ENCODE peak calls at places on chromosome 15, in nine cellular contexts. O is WTC11, S is GM13976, H is tibial nerve, D is cardiac muscle cell, Q is endothelial cell, F is mucosa of descending colon, X is upper lobe of right lung, Z is neural crest cell. P is an unnamed sample.

GRCh38 chr15:95459288-95459687 is 871.2 kb upstream of the NR2F2 start:
- DNase-seq in S (no peak), F (no peak), D (peak), O (no peak), X (no peak), Q (no peak), Z (no peak), H (no peak), P (no peak)

GRCh38 chr15:64092075-64092820 is 1.4 kb downstream of the CIAO2A start:
- DNase-seq in Z (no peak), Q (no peak), O (no peak), S (no peak), H (no peak), D (no peak), X (no peak), F (no peak), P (no peak)

GRCh38 chr15:64622410-64623260 is 152.8 kb downstream of the RBPMS2 start:
- DNase-seq in X (no peak), D (no peak), Q (no peak), O (no peak), F (no peak), H (no peak), S (peak), Z (no peak), P (peak)

GRCh38 chr15:48954538-48954937 is 9.2 kb downstream of the SHC4 start:
- DNase-seq in D (peak), H (no peak), X (no peak), Q (no peak), F (no peak), S (no peak), O (peak), Z (no peak), P (no peak)

GRCh38 chr15:68220489-68220888 is 9.0 kb downstream of the CLN6 start:
- DNase-seq in S (no peak), H (no peak), Q (no peak), Z (no peak), X (no peak), D (no peak), F (no peak), O (no peak), P (no peak)

GRCh38 chr15:100092034-100092433 is 249.7 kb downstream of the ADAMTS17 start:
- DNase-seq in O (no peak), H (no peak), X (no peak), Z (no peak), D (no peak), F (no peak), Q (no peak), S (no peak), P (no peak)

GRCh38 chr15:65993762-65994161 is 124.5 kb downstream of the RAB11A start:
- DNase-seq in H (no peak), O (no peak), Q (no peak), S (no peak), D (no peak), F (no peak), X (no peak), Z (no peak), P (no peak)

GRCh38 chr15:61796056-61796455 is 264.2 kb downstream of the VPS13C start:
- DNase-seq in Z (no peak), Q (no peak), X (no peak), H (no peak), F (no peak), S (no peak), D (peak), O (no peak), P (no peak)

GRCh38 chr15:48703544-48703943 is 58.0 kb upstream of the FBN1 start:
- DNase-seq in H (no peak), Z (no peak), D (no peak), F (no peak), O (no peak), X (no peak), Q (no peak), S (no peak), P (no peak)

GRCh38 chr15:77402740-77403379 is 17.0 kb downstream of the PEAK1 start:
- DNase-seq in Z (no peak), Q (no peak), X (no peak), D (peak), S (peak), H (no peak), O (no peak), F (no peak), P (peak)

GRCh38 chr15:100525894-100526512 is 2.7 kb downstream of the CERS3 start:
- DNase-seq in D (peak), H (no peak), F (peak), Z (no peak), O (no peak), S (no peak), X (no peak), Q (no peak), P (no peak)

GRCh38 chr15:63292241-63292640 is 14.8 kb downstream of the APH1B start:
- DNase-seq in X (no peak), S (no peak), O (no peak), F (no peak), H (no peak), Z (no peak), D (no peak), Q (no peak), P (no peak)

GRCh38 chr15:90915216-90915807 is 12.2 kb downstream of the MAN2A2 start:
- DNase-seq in F (no peak), Q (no peak), S (no peak), O (no peak), H (no peak), X (no peak), D (no peak), Z (no peak), P (no peak)

GRCh38 chr15:91855684-91856553 is 2.4 kb downstream of the SLCO3A1 start:
- DNase-seq in X (peak), H (no peak), D (no peak), F (peak), O (peak), Q (peak), Z (no peak), S (no peak), P (no peak)

GRCh38 chr15:91117375-91117774 is 17.3 kb downstream of the SV2B start:
- DNase-seq in Q (no peak), O (no peak), X (no peak), Z (no peak), D (no peak), H (no peak), F (no peak), S (no peak), P (no peak)

GRCh38 chr15:50042775-50043174 is 76.3 kb downstream of the ATP8B4 start:
- DNase-seq in D (no peak), Q (no peak), X (no peak), F (no peak), Z (no peak), S (no peak), H (no peak), O (no peak), P (no peak)

GRCh38 chr15:38530113-38530512 is 34.5 kb downstream of the RASGRP1 start:
- DNase-seq in Z (no peak), X (no peak), O (no peak), Q (no peak), H (no peak), D (no peak), F (no peak), S (no peak), P (no peak)

GRCh38 chr15:66865622-66866611 is 163.9 kb downstream of the SMAD6 start:
- DNase-seq in S (peak), F (no peak), H (no peak), X (no peak), Z (no peak), Q (no peak), O (no peak), D (no peak), P (peak)

GRCh38 chr15:71456362-71456761 is 341.1 kb downstream of the THSD4 start:
- DNase-seq in D (no peak), S (no peak), Z (no peak), O (no peak), X (no peak), H (no peak), Q (no peak), F (no peak), P (no peak)

GRCh38 chr15:25674948-25675347 is 188.2 kb downstream of the ATP10A start:
- DNase-seq in F (no peak), X (peak), Q (no peak), Z (no peak), H (peak), D (no peak), S (no peak), O (no peak), P (no peak)

GRCh38 chr15:64624242-64624641 is 151.1 kb downstream of the RBPMS2 start:
- DNase-seq in O (no peak), Q (no peak), X (no peak), Z (no peak), S (no peak), D (no peak), F (no peak), H (no peak), P (no peak)

GRCh38 chr15:100714034-100714748 is 111.8 kb downstream of the ASB7 start:
- DNase-seq in H (no peak), Q (no peak), F (no peak), S (no peak), X (no peak), D (no peak), Z (no peak), O (no peak), P (no peak)

GRCh38 chr15:91278956-91279355 is 178.9 kb downstream of the SV2B start:
- DNase-seq in X (no peak), Q (no peak), D (no peak), H (no peak), Z (no peak), S (no peak), O (no peak), F (no peak), P (no peak)

GRCh38 chr15:98174286-98174685 is 213.8 kb downstream of the ARRDC4 start:
- DNase-seq in Q (no peak), D (no peak), F (no peak), Z (no peak), S (no peak), X (no peak), H (no peak), O (no peak), P (no peak)

GRCh38 chr15:45594322-45594721 is 7.1 kb downstream of the BLOC1S6 start:
- DNase-seq in O (no peak), X (no peak), Z (no peak), F (no peak), D (no peak), Q (no peak), H (no peak), S (no peak), P (no peak)

GRCh38 chr15:73318463-73319351 is 50.1 kb downstream of the HCN4 start:
- DNase-seq in Q (peak), O (peak), D (peak), H (no peak), F (no peak), S (peak), Z (peak), X (peak), P (peak)

GRCh38 chr15:64877435-64877834 is 34.3 kb upstream of the ANKDD1A start:
- DNase-seq in S (no peak), Z (no peak), O (no peak), Q (no peak), D (peak), H (peak), X (peak), F (peak), P (no peak)

GRCh38 chr15:100727291-100727851 is 125.0 kb downstream of the ASB7 start:
- DNase-seq in D (peak), H (no peak), O (no peak), Q (no peak), X (no peak), Z (no peak), F (no peak), S (peak), P (no peak)

GRCh38 chr15:52872036-52872818 is 82.1 kb upstream of the ONECUT1 start:
- DNase-seq in Z (no peak), D (no peak), F (no peak), H (no peak), O (no peak), X (no peak), Q (no peak), S (no peak), P (no peak)

GRCh38 chr15:72199721-72200212 is 2.2 kb upstream of the GRAMD2A start:
- DNase-seq in Q (peak), Z (peak), H (peak), D (peak), F (peak), O (peak), X (peak), S (peak), P (peak)

DNA sequence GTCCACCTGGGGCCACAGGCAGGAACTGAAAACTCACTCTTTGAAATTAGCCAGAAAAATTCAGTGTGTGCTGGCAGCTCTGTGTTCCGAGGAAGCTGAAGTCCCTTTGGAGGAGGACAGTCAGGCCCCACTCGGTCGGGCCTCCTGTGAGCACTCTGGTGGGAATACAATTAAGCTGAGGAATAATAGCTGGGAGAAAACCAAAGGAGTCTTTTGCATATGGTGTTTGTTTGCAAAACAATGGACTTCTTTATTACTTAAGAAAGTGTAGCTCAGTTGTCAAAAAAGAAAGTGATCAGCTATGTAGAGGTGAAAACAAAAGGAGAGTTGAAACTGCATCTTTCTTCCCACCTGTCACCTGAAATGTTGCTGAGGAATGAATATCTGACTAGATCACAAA is 202.5 kb downstream of the MEIS2 start:
- DNase-seq in X (no peak), S (no peak), D (no peak), O (no peak), Z (no peak), H (no peak), Q (no peak), F (no peak), P (no peak)
- TF ChIP-seq CTCF in X (no peak), S (no peak), D (no peak), O (no peak), Z (no peak), H (no peak), Q (no peak), F (no peak), P (no peak)

GRCh38 chr15:80234883-80235282 is 17.1 kb downstream of the CTXND1 start:
- DNase-seq in D (peak), F (peak), S (peak), X (no peak), Q (peak), Z (peak), H (no peak), O (peak), P (peak)
- TF ChIP-seq CTCF in D (peak), F (peak), S (peak), X (peak), Q (peak), Z (peak), H (no peak), O (peak), P (peak)

GRCh38 chr15:42575188-42576039 is at the start of gene STARD9:
- DNase-seq in O (peak), F (peak), S (peak), H (peak), Q (peak), X (peak), D (peak), Z (peak), P (peak)
- TF ChIP-seq CTCF in O (no peak), F (no peak), S (no peak), H (no peak), Q (no peak), X (no peak), D (peak), Z (no peak), P (no peak)

GRCh38 chr15:60299452-60300047 is 98.2 kb downstream of the ANXA2 start:
- DNase-seq in O (peak), X (no peak), Z (no peak), F (peak), D (peak), H (no peak), S (no peak), Q (no peak), P (no peak)
- TF ChIP-seq CTCF in O (no peak), X (peak), Z (peak), F (peak), D (peak), H (no peak), S (no peak), Q (no peak), P (no peak)

DNA sequence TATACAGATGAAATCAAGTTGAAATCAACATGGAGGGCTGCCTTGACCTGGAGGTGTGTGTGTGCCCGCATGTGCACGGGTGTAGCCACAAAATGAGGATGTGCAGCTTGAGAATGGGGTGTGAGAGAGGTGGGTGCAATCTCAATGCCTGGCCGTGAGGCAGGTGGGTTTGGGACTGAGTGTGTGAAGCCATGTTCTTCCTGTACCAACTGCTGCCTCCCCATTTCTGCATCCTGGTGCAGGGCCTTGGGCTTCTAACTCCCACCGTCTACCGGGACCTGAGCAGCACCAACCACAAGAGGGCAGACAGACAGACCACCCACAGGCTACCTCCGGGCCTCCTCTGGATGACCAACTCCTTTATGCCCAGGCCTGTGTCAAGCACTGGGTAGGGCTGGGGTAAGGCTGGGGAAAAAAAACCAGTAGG is 161.9 kb upstream of the TLE3 start:
- DNase-seq in Q (peak), S (no peak), O (peak), F (no peak), H (no peak), X (no peak), D (peak), Z (no peak), P (no peak)
- TF ChIP-seq CTCF in Q (no peak), S (no peak), O (no peak), F (no peak), H (no peak), X (no peak), D (no peak), Z (no peak), P (peak)

GRCh38 chr15:81337713-81338157 is 13.8 kb upstream of the STARD5 start:
- DNase-seq in D (peak), O (no peak), S (no peak), H (no peak), Z (no peak), X (no peak), F (no peak), Q (no peak), P (no peak)

GRCh38 chr15:81334768-81335447 is 11.0 kb upstream of the STARD5 start:
- DNase-seq in D (peak), S (no peak), Z (no peak), F (no peak), O (no peak), Q (no peak), H (no peak), X (no peak), P (no peak)

GRCh38 chr15:81337241-81337640 is 13.3 kb upstream of the STARD5 start:
- DNase-seq in O (no peak), Q (no peak), X (no peak), H (no peak), D (no peak), S (no peak), Z (no peak), F (no peak), P (no peak)

GRCh38 chr15:81335631-81336030 is 11.7 kb upstream of the STARD5 start:
- DNase-seq in Z (no peak), X (no peak), F (no peak), O (no peak), H (no peak), Q (no peak), D (no peak), S (no peak), P (no peak)

GRCh38 chr15:81336568-81336967 is 12.6 kb upstream of the STARD5 start:
- DNase-seq in Z (no peak), S (peak), F (no peak), O (no peak), Q (no peak), D (peak), H (no peak), X (no peak), P (peak)
- TF ChIP-seq CTCF in Z (peak), S (peak), F (no peak), O (no peak), Q (no peak), D (peak), H (peak), X (peak), P (peak)

GRCh38 chr15:32636410-32636809 is 5.1 kb upstream of the SCG5 start:
- DNase-seq in S (no peak), Q (no peak), Z (no peak), X (no peak), O (no peak), H (no peak), F (no peak), D (no peak), P (no peak)
- TF ChIP-seq CTCF in S (no peak), Q (no peak), Z (no peak), X (no peak), O (no peak), H (no peak), F (no peak), D (no peak), P (no peak)

DNA sequence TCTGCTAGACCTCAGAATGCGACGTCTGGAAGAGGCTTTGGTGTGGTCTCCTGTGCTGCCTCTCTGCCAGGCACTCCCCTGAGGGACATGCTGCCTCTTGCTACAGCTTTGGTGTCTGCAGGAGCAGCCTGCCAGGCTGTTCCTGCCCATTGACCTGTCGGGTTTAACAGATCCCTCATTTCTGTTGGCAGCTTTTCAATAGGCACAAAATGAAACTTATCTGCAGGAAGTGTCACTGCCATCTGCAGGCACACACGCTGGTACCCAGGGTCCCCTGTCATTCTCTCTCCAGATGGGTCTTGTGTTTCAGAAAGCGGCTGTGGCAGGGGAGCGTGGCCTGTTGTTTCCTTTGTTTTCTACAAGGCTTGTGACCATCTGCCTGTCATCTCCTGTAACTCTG is 328.3 kb upstream of the CHRM5 start:
- DNase-seq in Z (no peak), Q (no peak), H (no peak), O (no peak), X (no peak), F (no peak), S (no peak), D (no peak), P (no peak)
- TF ChIP-seq CTCF in Z (no peak), Q (no peak), H (no peak), O (no peak), X (no peak), F (no peak), S (no peak), D (no peak), P (no peak)

P was measured in GM13977.